ENCODE peak calls at places on chromosomes 2 and 18, in five cellular contexts. F, I, N, S and V are unnamed samples.

GRCh38 chr2:88199912-88200682 is 30.0 kb downstream of the THNSL2 start:
- DNase-seq in F (peak; percentile 56), I (peak; percentile 67), N (no peak), S (no peak), V (peak; percentile 38)

GRCh38 chr18:24914148-24914525 is 437.8 kb downstream of the ZNF521 start:
- DNase-seq in F (no peak), I (no peak), N (no peak), S (no peak), V (no peak)

GRCh38 chr2:7169631-7170030 is 252.4 kb downstream of the RNF144A start:
- DNase-seq in F (no peak), I (no peak), N (no peak), S (no peak), V (no peak)

GRCh38 chr2:176435691-176436215 is 166.5 kb downstream of the MTX2 start:
- DNase-seq in F (no peak), I (no peak), N (no peak), S (no peak), V (no peak)

GRCh38 chr2:129699781-129700573 is 279.5 kb upstream of the RAB6C start:
- DNase-seq in F (no peak), I (no peak), N (no peak), S (no peak), V (no peak)

GRCh38 chr18:37254256-37254880 is 311.2 kb downstream of the CELF4 start:
- DNase-seq in F (no peak), I (no peak), N (no peak), S (no peak), V (no peak)

GRCh38 chr2:167198009-167198408 is 309.7 kb downstream of the XIRP2 start:
- DNase-seq in F (no peak), I (no peak), N (no peak), S (no peak), V (no peak)

GRCh38 chr2:16225545-16225944 is 285.2 kb downstream of the MYCN start:
- DNase-seq in F (no peak), I (no peak), N (no peak), S (no peak), V (no peak)

GRCh38 chr2:160911258-160911657 is 249.0 kb upstream of the TANK start:
- DNase-seq in F (no peak), I (no peak), N (no peak), S (no peak), V (no peak)

GRCh38 chr2:203730076-203730729 is 23.8 kb downstream of the CD28 start:
- DNase-seq in F (peak; percentile 53), I (no peak), N (peak; percentile 25), S (no peak), V (peak; percentile 44)

GRCh38 chr18:29361843-29362242 is 1184.9 kb upstream of the CDH2 start:
- DNase-seq in F (no peak), I (peak; percentile 84), N (no peak), S (no peak), V (no peak)

DNA sequence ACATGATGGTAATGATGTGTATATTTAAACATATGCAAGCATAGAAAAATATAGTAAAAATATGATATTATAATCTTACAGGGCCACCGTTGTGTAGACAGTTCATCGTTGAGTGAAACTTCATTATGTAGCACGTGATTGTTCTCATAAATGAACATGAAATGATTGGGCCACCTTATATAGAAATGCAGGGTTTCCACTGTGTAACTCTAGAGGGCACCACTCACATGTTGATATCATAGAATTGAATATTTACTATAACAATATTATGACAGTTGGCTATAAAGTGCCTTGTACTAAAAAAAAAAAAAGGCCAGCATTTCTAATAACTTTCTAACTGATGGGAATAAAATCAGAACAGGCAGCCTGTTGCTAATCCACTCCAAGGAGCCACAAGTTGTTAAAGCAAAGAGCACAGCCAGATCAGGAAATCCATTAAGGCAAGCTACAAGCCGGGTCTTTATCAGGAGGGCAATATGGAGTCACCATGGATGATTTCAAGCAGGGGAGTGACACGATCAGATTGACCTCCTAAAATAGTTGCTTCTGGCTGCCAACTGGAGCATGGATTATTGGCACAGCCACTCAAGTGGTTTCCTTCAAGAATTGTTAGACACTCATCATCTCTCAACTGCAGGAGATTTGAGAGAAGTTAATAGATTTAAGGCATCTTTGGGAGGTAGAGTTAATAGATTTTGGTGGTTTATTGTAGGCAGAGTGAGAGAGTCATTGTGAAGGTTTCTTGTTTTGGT is 16.7 kb downstream of the IL1F10 start:
- DNase-seq in F (no peak), I (no peak), N (peak; percentile 44), S (no peak), V (no peak)
- TF ChIP-seq CTCF in F (peak; percentile 13), I (no peak), N (peak; percentile 61), S (peak; percentile 56), V (peak; percentile 43)

GRCh38 chr2:96601382-96602292 is 36.5 kb downstream of the KANSL3 start:
- DNase-seq in F (peak; percentile 33), I (no peak), N (no peak), S (no peak), V (no peak)

GRCh38 chr2:96596596-96596995 is 41.5 kb downstream of the KANSL3 start:
- DNase-seq in F (no peak), I (no peak), N (no peak), S (no peak), V (no peak)

GRCh38 chr2:96599941-96600340 is 38.2 kb downstream of the KANSL3 start:
- DNase-seq in F (no peak), I (no peak), N (no peak), S (no peak), V (no peak)

GRCh38 chr2:96604104-96604503 is 34.0 kb downstream of the KANSL3 start:
- DNase-seq in F (no peak), I (peak; percentile 24), N (no peak), S (no peak), V (no peak)

GRCh38 chr2:96602330-96602823 is 35.7 kb downstream of the KANSL3 start:
- DNase-seq in F (no peak), I (peak; percentile 24), N (no peak), S (peak; percentile 17), V (no peak)
- TF ChIP-seq CTCF in F (no peak), I (no peak), N (no peak), S (peak; percentile 52), V (no peak)

GRCh38 chr2:235416816-235417499 is 76.9 kb upstream of the AGAP1 start:
- DNase-seq in F (no peak), I (no peak), N (no peak), S (no peak), V (no peak)

GRCh38 chr2:235419996-235420395 is 73.8 kb upstream of the AGAP1 start:
- DNase-seq in F (no peak), I (no peak), N (no peak), S (no peak), V (no peak)

GRCh38 chr2:235421618-235422017 is 72.2 kb upstream of the AGAP1 start:
- DNase-seq in F (no peak), I (no peak), N (no peak), S (no peak), V (no peak)

GRCh38 chr2:235414422-235414821 is 79.4 kb upstream of the AGAP1 start:
- DNase-seq in F (no peak), I (no peak), N (no peak), S (no peak), V (no peak)

GRCh38 chr2:235418918-235419317 is 74.9 kb upstream of the AGAP1 start:
- DNase-seq in F (no peak), I (no peak), N (no peak), S (no peak), V (no peak)
- TF ChIP-seq CTCF in F (no peak), I (no peak), N (no peak), S (no peak), V (no peak)

GRCh38 chr2:189522435-189523151 is 58.0 kb downstream of the SLC40A1 start:
- DNase-seq in F (no peak), I (no peak), N (peak; percentile 58), S (peak; percentile 19), V (no peak)

GRCh38 chr2:189519631-189520387 is 60.8 kb downstream of the SLC40A1 start:
- DNase-seq in F (no peak), I (no peak), N (no peak), S (no peak), V (no peak)

GRCh38 chr2:189524746-189525145 is 55.8 kb downstream of the SLC40A1 start:
- DNase-seq in F (no peak), I (no peak), N (no peak), S (no peak), V (no peak)

GRCh38 chr2:189517847-189518535 is 62.6 kb downstream of the SLC40A1 start:
- DNase-seq in F (no peak), I (no peak), N (peak; percentile 60), S (no peak), V (no peak)

DNA sequence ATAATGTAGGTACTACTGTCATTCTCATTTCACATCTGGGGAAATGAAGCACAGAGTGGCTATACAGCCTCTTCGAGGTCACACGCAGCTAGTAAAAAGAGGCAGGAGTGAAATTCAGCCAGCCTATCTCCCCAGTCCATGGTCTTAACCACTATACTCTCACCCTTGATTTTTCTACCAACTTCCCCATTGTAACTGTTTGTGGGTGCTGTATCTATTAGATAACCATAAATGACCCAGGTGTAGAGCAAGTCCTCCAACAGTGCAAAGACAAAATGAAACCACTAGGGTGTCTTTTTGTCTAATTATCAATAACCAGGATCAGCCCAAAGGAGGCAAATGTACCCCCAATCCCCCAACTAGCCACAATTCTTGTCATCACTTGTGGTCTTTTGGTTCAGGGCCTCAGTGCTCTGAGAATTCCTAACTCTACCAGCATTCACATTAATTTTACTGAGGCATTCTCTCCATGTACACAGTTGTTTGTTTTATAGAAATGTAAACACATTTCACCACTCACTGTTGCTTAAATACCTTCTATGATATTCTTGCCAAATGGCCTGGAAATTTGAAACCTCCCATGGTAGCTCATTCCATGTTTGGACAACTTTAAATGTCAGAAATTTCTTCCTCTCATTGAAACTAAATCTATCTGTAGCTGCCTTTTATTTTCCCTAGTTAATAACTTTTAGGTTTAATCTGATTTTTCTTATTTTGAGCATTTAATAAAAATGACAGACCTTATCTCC is 58.7 kb downstream of the SLC40A1 start:
- DNase-seq in F (no peak), I (no peak), N (peak; percentile 15), S (peak; percentile 82), V (no peak)
- TF ChIP-seq CTCF in F (no peak), I (no peak), N (no peak), S (no peak), V (no peak)